ENCODE peak calls at places on chromosomes 16 and 17, in six cellular contexts. N is AG04450, R is ovary, P is endodermal cell, B is upper lobe of right lung, F is brain microvascular endothelial cell. C is an unnamed sample.

GRCh38 chr17:36148559-36149295 is 27.7 kb downstream of the TBC1D3B start:
- DNase-seq in N (peak; percentile 45), R (peak; percentile 21), B (peak; percentile 75), P (peak; percentile 96), F (peak; percentile 56), C (no peak)

GRCh38 chr17:47820023-47820789 is 1.4 kb downstream of the OSBPL7 start:
- DNase-seq in F (no peak), P (no peak), B (no peak), R (no peak), N (no peak), C (no peak)

GRCh38 chr17:5078106-5079028 is at the start of gene ZFP3:
- DNase-seq in P (peak; percentile 70), N (peak; percentile 24), B (peak; percentile 95), R (peak; percentile 69), F (peak; percentile 55), C (peak; percentile 25)

GRCh38 chr17:79201536-79202227 is 127.1 kb downstream of the ENGASE start:
- DNase-seq in B (no peak), F (peak; percentile 23), P (peak; percentile 84), N (no peak), R (no peak), C (no peak)

GRCh38 chr16:57617604-57618111 is 10.8 kb upstream of the ADGRG1 start:
- DNase-seq in F (no peak), B (peak; percentile 59), R (no peak), N (no peak), P (peak; percentile 37), C (no peak)

GRCh38 chr16:56389554-56389953 is 35.8 kb downstream of the AMFR start:
- DNase-seq in B (no peak), R (no peak), P (no peak), F (peak; percentile 99), N (peak; percentile 83), C (peak; percentile 62)

GRCh38 chr16:31474173-31474714 is 2.3 kb downstream of the TGFB1I1 start:
- DNase-seq in P (no peak), B (no peak), F (peak; percentile 77), N (peak; percentile 39), R (no peak), C (no peak)

GRCh38 chr17:29444589-29444988 is 54.4 kb downstream of the TAOK1 start:
- DNase-seq in P (no peak), R (no peak), N (no peak), F (no peak), B (no peak), C (no peak)

GRCh38 chr17:55433629-55434422 is 12.2 kb upstream of the MMD start:
- DNase-seq in P (no peak), B (no peak), R (no peak), F (peak; percentile 89), N (peak; percentile 89), C (peak; percentile 70)

GRCh38 chr16:68901910-68902309 is 58.6 kb downstream of the TANGO6 start:
- DNase-seq in P (no peak), F (peak; percentile 2), R (no peak), B (no peak), N (peak; percentile 37), C (no peak)

GRCh38 chr16:46908540-46909372 is 24.6 kb downstream of the GPT2 start:
- DNase-seq in P (peak; percentile 90), R (peak; percentile 41), B (no peak), F (peak; percentile 45), N (peak; percentile 30), C (peak; percentile 53)

GRCh38 chr16:749010-749409 is 8.2 kb upstream of the CIAO3 start:
- DNase-seq in P (no peak), F (peak; percentile 35), B (no peak), N (peak; percentile 44), R (no peak), C (no peak)

GRCh38 chr17:74213897-74214386 is 571 bp downstream of the TTYH2 start:
- DNase-seq in P (peak; percentile 74), F (no peak), B (no peak), R (peak; percentile 67), N (no peak), C (no peak)

GRCh38 chr16:54651851-54652770 is 278.6 kb upstream of the IRX5 start:
- DNase-seq in F (no peak), P (no peak), B (no peak), R (no peak), N (no peak), C (no peak)

GRCh38 chr16:51461255-51461654 is 310.2 kb upstream of the SALL1 start:
- DNase-seq in B (no peak), P (no peak), F (no peak), R (no peak), N (no peak), C (no peak)

GRCh38 chr17:16477255-16477654 is 14.7 kb downstream of the LRRC75A start:
- DNase-seq in F (peak; percentile 72), P (peak; percentile 90), R (peak; percentile 67), N (peak; percentile 58), B (no peak), C (peak; percentile 87)

GRCh38 chr16:70638814-70639792 is 7.3 kb upstream of the IL34 start:
- DNase-seq in F (peak; percentile 92), N (peak; percentile 54), B (no peak), R (peak; percentile 29), P (peak; percentile 83), C (peak; percentile 34)

GRCh38 chr17:7460850-7461660 is 16.2 kb downstream of the CHRNB1 start:
- DNase-seq in B (no peak), P (peak; percentile 83), N (no peak), R (no peak), F (no peak), C (no peak)

DNA sequence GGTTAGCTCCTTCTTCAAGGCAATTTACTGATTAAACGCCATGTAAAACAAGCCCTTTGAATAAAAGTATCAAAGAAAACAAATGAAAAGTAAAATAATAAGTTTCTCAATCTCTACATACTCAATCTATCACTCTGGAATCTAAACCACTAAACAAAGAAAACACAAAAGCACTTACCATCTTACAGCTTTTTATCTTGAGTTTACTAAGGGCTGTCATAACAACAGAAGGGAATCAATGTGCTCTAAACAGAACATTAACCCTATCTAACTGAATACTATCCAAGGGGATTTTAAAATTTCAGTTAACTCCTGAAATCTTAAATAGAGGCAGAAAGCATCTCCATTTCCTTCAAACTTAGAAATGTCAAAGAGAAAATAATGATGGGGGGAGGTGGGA is 3.4 kb downstream of the SKA2 start:
- DNase-seq in B (no peak), R (no peak), N (no peak), F (no peak), P (no peak), C (peak; percentile 27)
- H3K27ac ChIP-seq in B (no peak overlapping the region), R (no peak overlapping the region), N (no peak overlapping the region), F (peak overlapping the region; percentile 78), P (no peak overlapping the region), C (peak overlapping the region; percentile 19)

GRCh38 chr16:28279006-28279405 is 13.3 kb upstream of the SBK1 start:
- DNase-seq in N (no peak), R (no peak), P (no peak), B (no peak), F (no peak), C (no peak)

GRCh38 chr16:28273511-28273910 is 18.8 kb upstream of the SBK1 start:
- DNase-seq in B (no peak), N (no peak), P (no peak), R (no peak), F (no peak), C (no peak)

GRCh38 chr16:28274676-28275075 is 17.6 kb upstream of the SBK1 start:
- DNase-seq in P (no peak), R (no peak), B (no peak), F (no peak), N (no peak), C (no peak)

GRCh38 chr16:28277537-28278388 is 14.6 kb upstream of the SBK1 start:
- DNase-seq in R (peak; percentile 77), P (peak; percentile 96), B (peak; percentile 91), N (peak; percentile 37), F (peak; percentile 72), C (peak; percentile 81)

GRCh38 chr16:28276301-28276700 is 16.0 kb upstream of the SBK1 start:
- DNase-seq in F (no peak), P (no peak), R (no peak), N (no peak), B (no peak), C (no peak)
- H3K4me3 ChIP-seq in F (no peak overlapping the region), P (no peak overlapping the region), R (no peak overlapping the region), N (no peak overlapping the region), B (no peak overlapping the region), C (no peak overlapping the region)

DNA sequence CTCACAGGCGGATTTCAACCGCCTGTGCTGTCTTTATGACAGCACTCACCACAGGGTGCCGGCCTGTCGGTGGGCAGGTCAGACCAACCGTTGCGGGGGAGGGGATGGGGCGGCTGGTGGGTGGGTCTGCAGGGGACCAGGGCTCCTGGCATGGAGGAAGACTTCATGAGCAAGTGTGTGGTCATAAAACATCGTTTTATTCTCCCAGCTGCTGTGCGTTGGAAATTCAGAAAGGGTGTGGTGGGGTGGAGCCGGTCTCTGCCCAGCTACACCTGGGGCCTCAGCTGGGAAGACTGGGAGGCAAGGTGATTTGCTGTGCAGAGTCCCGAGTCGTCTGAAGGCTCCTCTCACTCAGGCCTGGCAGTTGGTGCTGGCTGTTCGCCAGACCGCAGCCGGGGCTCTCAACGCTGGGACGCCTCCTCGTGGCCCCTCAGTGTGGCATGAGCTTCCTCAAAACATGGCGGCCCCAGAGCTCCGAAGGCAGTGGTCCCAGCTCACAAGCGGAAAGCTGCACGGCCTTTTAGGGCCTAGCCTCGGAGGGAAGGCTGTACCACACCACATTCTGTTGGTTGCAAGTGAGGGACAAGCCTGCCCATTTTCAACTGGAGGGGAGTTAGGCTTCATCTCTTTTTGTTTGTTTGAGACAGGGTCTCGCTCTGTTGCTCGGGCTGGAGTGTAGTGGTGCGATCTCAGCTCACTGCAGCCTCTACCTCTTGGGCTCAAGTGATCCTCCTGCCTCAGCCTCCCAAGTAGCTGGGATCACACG is 45.8 kb upstream of the GSE1 start:
- DNase-seq in B (no peak), P (peak; percentile 83), F (no peak), R (no peak), N (no peak), C (no peak)
- H3K27ac ChIP-seq in B (no peak overlapping the region), P (no peak overlapping the region), F (no peak overlapping the region), R (no peak overlapping the region), N (no peak overlapping the region), C (no peak overlapping the region)

GRCh38 chr17:82839617-82840292 is at the start of gene ZNF750:
- DNase-seq in P (peak; percentile 62), B (peak; percentile 78), F (no peak), R (no peak), N (no peak), C (no peak)
- H3K4me3 ChIP-seq in P (no peak within 1 kb of the TSS), B (peak within 1 kb of the TSS; percentile 42), F (no peak within 1 kb of the TSS), R (no peak within 1 kb of the TSS), N (no peak within 1 kb of the TSS), C (no peak within 1 kb of the TSS)